ENCODE peak calls at places on chromosomes 3 and 15, in six cellular contexts. M is lung, Z is adrenal gland, W is heart left ventricle, J is endothelial cell of umbilical vein, V is lower lobe of right lung. F is an unnamed sample. For H3K4me1, the result is how much of the 10 kb centered on the place peaks cover.

GRCh38 chr3:16468114-16469098 is 45.1 kb downstream of the RFTN1 start:
- DNase-seq in Z (peak), J (peak), W (peak), M (no peak), V (no peak), F (no peak)

GRCh38 chr15:43749690-43750345 is 3.6 kb downstream of the PDIA3 start:
- DNase-seq in Z (peak), J (no peak), W (no peak), V (peak), M (no peak), F (no peak)

GRCh38 chr3:184379375-184380209 is at the start of gene CHRD:
- DNase-seq in W (no peak), Z (no peak), M (no peak), J (no peak), V (no peak), F (no peak)

GRCh38 chr3:71725279-71725991 is at the start of gene EIF4E3:
- DNase-seq in J (no peak), W (peak), Z (no peak), M (no peak), V (peak), F (no peak)

GRCh38 chr3:179450901-179451334 is 352 bp downstream of the GNB4 start:
- DNase-seq in W (no peak), J (peak), V (no peak), M (no peak), Z (peak), F (no peak)

GRCh38 chr15:69557340-69558137 is 104.9 kb downstream of the RPLP1 start:
- DNase-seq in M (peak), J (peak), W (no peak), V (no peak), Z (peak), F (no peak)

GRCh38 chr3:195059006-195059350 is 212.0 kb downstream of the XXYLT1 start:
- DNase-seq in Z (no peak), V (no peak), M (no peak), J (peak), W (peak), F (no peak)

GRCh38 chr15:34018021-34018645 is 20.9 kb downstream of the AVEN start:
- DNase-seq in W (no peak), V (no peak), Z (no peak), J (no peak), M (no peak), F (no peak)

GRCh38 chr3:39104961-39105686 is 2.3 kb downstream of the GORASP1 start:
- DNase-seq in Z (no peak), V (no peak), J (no peak), M (no peak), W (no peak), F (no peak)

GRCh38 chr3:183680061-183680460 is 17.5 kb upstream of the YEATS2 start:
- DNase-seq in M (no peak), J (no peak), W (no peak), V (no peak), Z (no peak), F (no peak)

GRCh38 chr3:52088445-52089367 is 32.3 kb upstream of the DUSP7 start:
- DNase-seq in J (peak), V (peak), M (no peak), W (no peak), Z (peak), F (no peak)

GRCh38 chr3:29099296-29099695 is 181.6 kb upstream of the RBMS3 start:
- DNase-seq in V (no peak), W (no peak), Z (no peak), M (no peak), J (peak), F (no peak)

GRCh38 chr3:193742628-193743027 is 149.6 kb downstream of the OPA1 start:
- DNase-seq in V (no peak), J (no peak), W (no peak), M (no peak), Z (no peak), F (no peak)

GRCh38 chr3:108008931-108009635 is 81.7 kb downstream of the CD47 start:
- DNase-seq in M (no peak), J (peak), V (no peak), Z (no peak), W (no peak), F (no peak)

GRCh38 chr3:139378587-139378986 is 10.9 kb downstream of the COPB2 start:
- DNase-seq in W (no peak), Z (no peak), M (no peak), J (no peak), V (no peak), F (no peak)

GRCh38 chr15:65077981-65078352 is 1.4 kb downstream of the KBTBD13 start:
- DNase-seq in Z (peak), J (peak), V (peak), W (peak), M (peak), F (peak)

GRCh38 chr3:52056521-52056967 is at the start of gene DUSP7:
- DNase-seq in V (peak), M (peak), W (peak), J (no peak), Z (peak), F (peak)

GRCh38 chr3:52973806-52974205 is 72.1 kb downstream of the SFMBT1 start:
- DNase-seq in Z (no peak), M (no peak), J (peak), V (no peak), W (no peak), F (no peak)

GRCh38 chr3:61948699-61949305 is 387.4 kb downstream of the PTPRG start:
- DNase-seq in W (no peak), V (no peak), M (no peak), J (no peak), Z (no peak), F (no peak)

GRCh38 chr3:101303089-101303731 is 17.2 kb downstream of the IMPG2 start:
- DNase-seq in J (peak), W (no peak), M (no peak), Z (no peak), V (no peak), F (no peak)

GRCh38 chr15:75578206-75578947 is 738 bp downstream of the PTPN9 start:
- DNase-seq in V (peak), M (peak), Z (no peak), J (peak), W (peak), F (no peak)

GRCh38 chr15:83746231-83746630 is 92.3 kb downstream of the ADAMTSL3 start:
- DNase-seq in V (no peak), Z (no peak), J (no peak), M (no peak), W (no peak), F (no peak)

GRCh38 chr3:74617786-74618185 is 3.3 kb upstream of the CNTN3 start:
- DNase-seq in W (no peak), M (no peak), J (no peak), Z (no peak), V (no peak), F (no peak)

GRCh38 chr3:139555249-139555648 is 15.7 kb upstream of the RBP1 start:
- DNase-seq in M (no peak), W (no peak), Z (no peak), V (no peak), J (no peak), F (no peak)

GRCh38 chr15:68537097-68537496 is 41.7 kb upstream of the CORO2B start:
- DNase-seq in V (no peak), Z (no peak), M (no peak), W (no peak), J (no peak), F (no peak)

GRCh38 chr3:171306631-171307030 is 153.6 kb downstream of the TNIK start:
- DNase-seq in M (peak), Z (peak), J (peak), W (peak), V (no peak), F (peak)

GRCh38 chr15:90402230-90402629 is 14.2 kb downstream of the IQGAP1 start:
- DNase-seq in V (no peak), W (no peak), J (peak), M (no peak), Z (peak), F (peak)

GRCh38 chr3:168338176-168338575 is 242.5 kb upstream of the GOLIM4 start:
- DNase-seq in W (no peak), J (no peak), V (no peak), Z (no peak), M (no peak), F (no peak)

GRCh38 chr3:168615489-168616020 is 519.8 kb upstream of the GOLIM4 start:
- DNase-seq in V (no peak), J (no peak), W (no peak), M (no peak), Z (no peak), F (no peak)

GRCh38 chr3:157088506-157089454 is 71.2 kb downstream of the CCNL1 start:
- DNase-seq in J (peak), W (peak), V (peak), Z (peak), M (peak), F (peak)

GRCh38 chr3:157087398-157088132 is 72.4 kb downstream of the CCNL1 start:
- DNase-seq in V (no peak), W (no peak), M (no peak), Z (no peak), J (no peak), F (no peak)

GRCh38 chr3:157088133-157088488 is 71.8 kb downstream of the CCNL1 start:
- DNase-seq in M (no peak), J (no peak), Z (no peak), V (no peak), W (no peak), F (no peak)

GRCh38 chr3:157091096-157091833 is 68.7 kb downstream of the CCNL1 start:
- DNase-seq in W (no peak), Z (no peak), M (no peak), V (no peak), J (peak), F (no peak)

DNA sequence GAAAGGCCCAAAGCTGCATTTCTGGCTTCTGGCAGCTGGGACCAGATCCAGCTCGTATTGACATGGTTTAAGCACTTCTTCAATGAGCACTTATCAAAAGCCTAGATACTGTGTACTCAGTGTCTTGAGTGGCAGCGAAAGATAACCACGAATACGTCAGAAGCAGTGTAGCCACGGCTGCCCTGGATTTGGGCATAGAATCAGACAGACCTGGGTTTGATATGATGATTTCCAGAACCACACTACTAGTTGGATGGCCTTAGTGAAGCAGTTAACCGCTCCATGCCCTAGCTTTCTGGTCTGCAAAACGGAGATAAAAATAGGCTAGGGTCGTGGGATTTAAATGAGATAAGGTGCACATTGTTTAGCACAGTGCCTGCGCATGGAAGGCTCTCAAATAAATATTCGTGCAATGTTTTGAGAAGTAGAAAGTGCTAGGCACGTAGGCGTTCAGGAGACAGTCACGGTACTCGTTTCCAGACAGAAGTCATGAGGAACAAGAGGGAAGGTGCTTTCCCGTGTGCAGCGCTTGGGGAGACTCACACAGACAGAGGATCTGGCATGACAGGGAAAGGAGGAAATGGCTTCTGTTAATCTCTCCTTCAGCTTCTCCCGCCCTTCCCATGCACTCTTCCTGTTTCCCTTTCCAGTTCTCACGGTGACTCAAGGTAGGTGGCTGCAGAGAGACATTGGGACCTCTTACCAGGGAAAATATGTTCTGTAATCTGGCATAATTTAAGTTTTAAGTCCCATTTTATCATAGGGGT is 70.3 kb downstream of the CCNL1 start:
- DNase-seq in Z (peak), M (peak), W (peak), J (peak), V (peak), F (peak)
- H3K4me1 ChIP-seq in Z (under half), M (under half), W (under half), J (under half), V (under half), F (under half)

GRCh38 chr3:6860911-6861330 is at the start of gene GRM7:
- DNase-seq in M (no peak), W (no peak), Z (no peak), V (no peak), J (no peak), F (no peak)
- H3K4me3 ChIP-seq in M (no peak), W (peak), Z (no peak), V (peak), J (no peak), F (no peak)

GRCh38 chr3:186418601-186419238 is 56.7 kb upstream of the DGKG start:
- DNase-seq in M (no peak), Z (no peak), J (no peak), V (no peak), W (no peak), F (no peak)
- H3K27ac ChIP-seq in M (no peak), Z (no peak), J (no peak), V (no peak), W (no peak), F (no peak)

DNA sequence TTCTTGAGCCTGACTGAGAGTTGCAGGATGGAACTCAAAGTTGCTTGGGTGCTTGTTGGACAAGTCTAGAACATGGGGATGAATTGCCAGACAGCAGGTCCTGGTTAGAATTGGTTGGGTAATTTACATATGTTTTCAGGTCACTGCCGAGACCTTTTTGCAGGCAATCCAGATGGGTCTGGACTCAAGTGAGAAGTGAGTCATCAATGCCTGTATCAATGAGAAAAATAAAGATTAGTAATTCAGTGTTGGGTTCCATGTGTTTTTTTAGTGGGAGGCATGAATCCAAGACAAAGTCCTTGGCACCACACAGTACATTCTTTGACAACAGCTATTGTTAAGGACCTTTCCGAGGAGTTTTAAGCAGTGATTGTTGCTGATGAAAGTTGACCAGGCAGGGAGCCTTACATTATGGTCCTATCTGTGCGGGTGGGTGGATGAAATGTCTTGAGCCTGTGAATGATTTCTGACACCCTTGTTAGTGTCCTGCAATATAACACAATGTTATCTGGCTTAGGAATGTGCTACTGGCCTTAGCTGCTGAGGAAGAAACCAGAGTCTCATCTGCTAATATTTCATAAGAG is 77.7 kb downstream of the CRYGS start:
- DNase-seq in J (no peak), V (no peak), W (no peak), Z (no peak), M (no peak), F (no peak)
- H3K4me1 ChIP-seq in J (under half), V (under half), W (under half), Z (under half), M (under half), F (under half)

DNA sequence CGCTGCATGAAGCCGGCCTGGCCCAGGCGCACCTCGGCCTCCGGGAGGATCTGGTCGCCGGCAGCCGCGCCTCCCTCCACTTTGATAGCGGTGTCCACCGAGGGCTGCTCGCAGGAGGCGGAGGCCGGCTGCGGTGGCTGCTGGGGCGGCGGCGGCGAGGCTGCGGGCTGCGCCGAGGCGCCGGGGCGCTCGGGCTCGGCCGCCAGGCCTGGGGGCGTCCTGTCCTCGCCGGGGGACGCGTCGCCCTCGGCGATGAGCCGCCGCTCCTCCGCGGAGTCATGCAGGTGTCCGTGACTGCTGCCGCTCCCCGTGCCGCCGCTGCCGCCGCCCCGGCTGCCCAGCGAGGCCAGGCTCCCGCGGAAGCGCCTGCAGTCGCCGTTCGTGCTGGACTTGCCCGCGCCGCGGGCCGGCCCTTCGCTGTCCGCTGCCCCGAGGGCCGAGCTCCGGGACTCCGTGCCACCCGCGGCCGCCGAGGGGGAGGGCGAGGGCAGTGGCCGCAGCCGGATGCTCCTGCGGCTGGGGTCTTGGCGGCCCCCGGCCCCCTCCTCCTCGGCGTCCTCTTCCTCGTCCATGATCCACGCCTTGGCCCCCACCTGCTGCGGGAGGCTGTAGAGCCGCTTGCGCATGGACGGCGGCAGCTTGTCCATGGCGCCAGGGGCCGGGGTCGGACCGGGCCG is 996 bp downstream of the HCN4 start:
- DNase-seq in Z (no peak), M (no peak), J (no peak), W (no peak), V (no peak), F (no peak)
- H3K4me3 ChIP-seq in Z (no peak), M (peak), J (no peak), W (peak), V (peak), F (peak)

GRCh38 chr3:178406206-178406605 is 130.0 kb upstream of the KCNMB2 start:
- DNase-seq in V (no peak), J (no peak), M (no peak), Z (no peak), W (no peak), F (no peak)

GRCh38 chr3:178405456-178405970 is 130.7 kb upstream of the KCNMB2 start:
- DNase-seq in Z (no peak), V (no peak), M (no peak), W (no peak), J (no peak), F (no peak)

DNA sequence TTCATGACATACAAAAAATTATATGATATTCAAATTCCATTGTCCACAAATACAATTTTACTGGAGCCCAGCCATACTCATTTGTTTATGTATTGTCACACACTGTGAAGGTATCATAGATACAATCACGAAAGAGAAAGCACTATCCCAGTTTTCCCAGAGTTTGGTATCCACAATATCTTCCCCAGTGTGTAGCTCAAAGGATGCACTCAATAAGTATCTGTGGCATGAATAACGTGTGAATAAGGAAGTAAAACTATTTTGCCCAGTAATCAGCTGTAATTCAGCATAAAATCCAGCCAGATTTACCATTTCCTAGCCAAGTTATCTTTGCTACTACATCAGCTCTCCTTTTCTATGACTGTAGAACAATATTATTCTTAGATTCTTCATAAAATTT is 131.3 kb upstream of the KCNMB2 start:
- DNase-seq in V (no peak), W (no peak), M (no peak), Z (no peak), J (no peak), F (no peak)
- H3K27ac ChIP-seq in V (no peak), W (no peak), M (no peak), Z (no peak), J (no peak), F (no peak)

DNA sequence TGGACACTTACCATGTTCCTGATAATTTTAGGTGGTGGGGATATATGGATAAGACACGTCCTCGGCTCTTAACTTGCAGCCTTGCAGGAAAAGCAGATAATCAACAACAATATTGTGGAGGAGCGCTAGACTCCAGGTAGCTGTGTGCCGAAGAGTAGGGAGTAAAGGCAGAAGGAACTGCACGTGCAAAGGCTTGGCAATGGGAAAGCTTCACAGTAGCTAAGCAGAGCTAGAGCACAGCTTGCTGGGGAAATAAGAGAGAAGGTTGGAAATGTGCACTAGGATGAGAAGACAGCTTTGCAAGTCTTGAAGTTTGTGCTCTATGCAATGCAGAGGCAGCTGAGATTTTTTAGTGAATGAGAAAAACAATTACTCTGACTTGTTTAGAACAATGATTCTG is 12.4 kb downstream of the PSMA4 start:
- DNase-seq in V (no peak), Z (no peak), J (no peak), W (no peak), M (no peak), F (no peak)
- H3K4me1 ChIP-seq in V (under half), Z (under half), J (under half), W (under half), M (under half), F (under half)

GRCh38 chr3:32780071-32780734 is 37.6 kb upstream of the TRIM71 start:
- DNase-seq in V (no peak), Z (no peak), M (no peak), W (no peak), J (no peak), F (no peak)
- H3K4me3 ChIP-seq in V (peak), Z (no peak), M (no peak), W (peak), J (peak), F (peak)

F was measured in tibial nerve.